ENCODE peak calls at places on chromosomes 2 and 18, in four cellular contexts. X is mesendoderm, Z is H9, S is H1. B is an unnamed sample.

GRCh38 chr2:150620860-150621259 is 133.4 kb upstream of the RND3 start:
- DNase-seq in Z (no peak), S (no peak), X (no peak), B (peak)

GRCh38 chr2:102839668-102840388 is 78.0 kb downstream of the TMEM182 start:
- DNase-seq in Z (peak), X (peak), S (peak), B (peak)

GRCh38 chr18:505483-506122 is 5.1 kb upstream of the COLEC12 start:
- DNase-seq in Z (no peak), X (peak), S (no peak), B (no peak)

GRCh38 chr2:11647834-11648600 is 22.0 kb downstream of the NTSR2 start:
- DNase-seq in Z (no peak), X (peak), S (no peak), B (no peak)

GRCh38 chr2:32464441-32464840 is 107.6 kb downstream of the BIRC6 start:
- DNase-seq in S (no peak), Z (no peak), X (no peak), B (peak)

GRCh38 chr2:15142069-15142689 is 419.0 kb downstream of the NBAS start:
- DNase-seq in Z (no peak), S (no peak), X (peak), B (peak)

GRCh38 chr2:179274749-179275148 is 10.1 kb upstream of the SESTD1 start:
- DNase-seq in S (no peak), X (no peak), Z (no peak), B (peak)

GRCh38 chr18:36127866-36128845 is 984 bp downstream of the SLC39A6 start:
- DNase-seq in Z (peak), X (peak), S (no peak), B (peak)

GRCh38 chr2:167599228-167599627 is 648.2 kb downstream of the STK39 start:
- DNase-seq in Z (no peak), S (no peak), X (no peak), B (no peak)

GRCh38 chr2:2573205-2573604 is 242.1 kb upstream of the MYT1L start:
- DNase-seq in X (no peak), S (peak), Z (no peak), B (no peak)

GRCh38 chr2:177983183-177983788 is 89.3 kb downstream of the PDE11A start:
- DNase-seq in X (peak), Z (peak), S (no peak), B (peak)

GRCh38 chr2:74441690-74442482 is at the start of gene RTKN:
- DNase-seq in X (peak), Z (peak), S (peak), B (no peak)

GRCh38 chr2:127614246-127614645 is 31.7 kb upstream of the GPR17 start:
- DNase-seq in S (no peak), Z (no peak), X (no peak), B (no peak)

GRCh38 chr2:219542931-219543595 is 546 bp downstream of the CHPF start:
- DNase-seq in S (peak), Z (no peak), X (peak), B (peak)
- H2BK15ac ChIP-seq in S (no peak), Z (no peak), X (no peak), B (no peak)

DNA sequence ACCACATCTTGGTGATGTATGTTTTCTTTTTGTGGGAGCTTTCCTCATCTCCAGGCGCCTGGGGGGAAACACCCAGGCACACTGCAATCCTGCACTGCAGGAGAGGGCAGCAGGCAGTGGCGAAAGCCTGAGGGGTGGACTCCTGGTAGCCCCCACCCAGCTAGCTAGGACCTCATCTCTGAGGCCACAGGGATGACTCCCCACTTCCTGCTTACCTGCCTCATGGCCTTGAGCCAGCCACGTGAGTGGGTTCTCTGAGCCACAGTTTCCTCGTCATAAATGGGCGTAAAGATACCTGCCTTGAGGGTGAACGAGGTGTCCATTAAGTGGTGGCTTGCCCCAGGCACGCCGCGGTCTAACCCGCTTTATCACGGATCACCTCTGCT is 19.1 kb downstream of the TRAF3IP1 start:
- DNase-seq in S (no peak), X (no peak), Z (no peak), B (no peak)
- H3K56ac ChIP-seq in S (no peak), X (no peak), Z (no peak), B (no peak)

GRCh38 chr2:96530474-96531357 is 5.8 kb upstream of the ARID5A start:
- DNase-seq in X (no peak), S (no peak), Z (no peak), B (no peak)
- H2BK15ac ChIP-seq in X (no peak), S (no peak), Z (no peak), B (peak)

GRCh38 chr2:238595750-238596570 is 169.2 kb downstream of the ASB1 start:
- DNase-seq in Z (no peak), S (no peak), X (no peak), B (no peak)

GRCh38 chr2:238594796-238595749 is 168.3 kb downstream of the ASB1 start:
- DNase-seq in S (no peak), Z (no peak), X (no peak), B (no peak)

GRCh38 chr2:238591732-238592131 is 165.0 kb downstream of the ASB1 start:
- DNase-seq in Z (no peak), S (no peak), X (no peak), B (no peak)

GRCh38 chr2:238593236-238593635 is 166.5 kb downstream of the ASB1 start:
- DNase-seq in X (no peak), Z (no peak), S (no peak), B (no peak)

DNA sequence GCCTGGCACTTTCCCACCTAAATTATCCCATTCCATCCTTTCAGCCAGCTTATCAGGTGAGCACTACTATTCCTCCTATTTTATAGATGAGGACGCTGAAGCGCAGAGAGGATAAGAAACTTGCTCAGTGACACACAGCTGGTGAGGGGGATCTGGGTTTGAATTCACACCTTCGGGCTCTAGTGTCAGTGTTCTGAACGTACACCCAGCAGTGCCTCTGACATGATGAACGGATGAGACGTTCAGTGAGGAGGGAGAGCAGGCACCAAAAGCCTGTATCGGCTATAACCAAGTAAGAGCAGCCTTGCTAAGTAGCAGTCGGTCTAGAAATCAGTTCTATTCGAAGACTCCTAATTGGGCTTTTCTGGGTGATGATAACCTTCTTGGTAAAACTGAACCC is 167.0 kb downstream of the ASB1 start:
- DNase-seq in Z (no peak), S (no peak), X (no peak), B (no peak)
- H3K56ac ChIP-seq in Z (no peak), S (no peak), X (no peak), B (no peak)

GRCh38 chr2:206920936-206921335 is 18.4 kb upstream of the CPO start:
- DNase-seq in X (no peak), S (no peak), Z (no peak), B (no peak)

GRCh38 chr2:206918258-206918657 is 21.1 kb upstream of the CPO start:
- DNase-seq in S (no peak), X (peak), Z (no peak), B (no peak)

GRCh38 chr2:206920310-206920709 is 19.0 kb upstream of the CPO start:
- DNase-seq in X (peak), S (no peak), Z (peak), B (no peak)

DNA sequence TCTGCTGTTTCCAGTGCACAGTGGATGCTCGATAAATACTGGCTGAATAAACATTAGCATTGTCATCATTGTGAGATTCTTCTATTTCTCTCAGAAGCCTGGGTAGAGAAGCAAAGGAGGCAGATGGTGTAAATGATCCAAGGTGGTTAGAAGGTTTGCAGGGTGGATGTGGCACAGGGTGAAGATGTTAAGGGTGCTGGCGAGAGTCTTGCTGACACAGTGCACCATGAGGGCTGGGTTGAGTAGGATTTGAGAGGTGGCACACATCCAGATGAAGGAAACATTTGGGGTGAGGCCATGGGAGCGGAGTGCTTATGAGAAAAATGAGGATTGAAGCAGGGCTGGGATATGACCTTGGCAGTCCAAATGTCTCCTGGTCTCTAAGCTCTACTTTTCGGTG is 17.8 kb upstream of the CPO start:
- DNase-seq in Z (no peak), S (no peak), X (no peak), B (no peak)
- H2BK15ac ChIP-seq in Z (no peak), S (no peak), X (no peak), B (no peak)

DNA sequence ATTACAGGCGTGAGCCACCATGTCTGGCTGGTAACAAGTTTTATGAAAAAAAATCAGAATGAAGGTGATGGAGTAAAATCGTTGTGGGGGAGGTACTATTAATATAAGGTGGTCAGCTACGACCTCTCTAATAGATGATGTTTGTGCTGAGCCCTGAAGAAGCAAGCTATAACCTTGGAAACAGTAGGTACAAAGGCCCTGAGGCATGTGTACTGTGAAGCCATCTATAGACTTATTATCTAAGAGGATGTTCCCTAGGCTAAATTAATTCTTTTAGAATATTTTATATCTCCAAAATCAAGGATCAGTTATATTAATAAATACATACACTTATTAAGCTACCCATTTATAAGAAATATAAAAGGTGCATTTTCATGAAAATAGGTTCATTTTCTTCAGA is 23.3 kb upstream of the SSB start:
- DNase-seq in X (no peak), Z (no peak), S (no peak), B (no peak)
- H3K56ac ChIP-seq in X (no peak), Z (no peak), S (no peak), B (peak)

GRCh38 chr2:215489288-215489848 is 53.5 kb upstream of the FN1 start:
- DNase-seq in S (no peak), Z (no peak), X (peak), B (no peak)
- H2BK15ac ChIP-seq in S (no peak), Z (no peak), X (no peak), B (no peak)

GRCh38 chr2:134845028-134845427 is 6.6 kb downstream of the ACMSD start:
- DNase-seq in X (no peak), S (no peak), Z (no peak), B (no peak)

GRCh38 chr2:134845719-134846118 is 7.3 kb downstream of the ACMSD start:
- DNase-seq in S (no peak), Z (no peak), X (no peak), B (peak)

GRCh38 chr2:134843968-134844367 is 5.6 kb downstream of the ACMSD start:
- DNase-seq in S (no peak), X (no peak), Z (no peak), B (no peak)

GRCh38 chr2:134846213-134846612 is 7.8 kb downstream of the ACMSD start:
- DNase-seq in Z (no peak), X (no peak), S (no peak), B (no peak)

GRCh38 chr2:134842930-134843490 is 4.6 kb downstream of the ACMSD start:
- DNase-seq in X (no peak), Z (no peak), S (no peak), B (no peak)
- H3K56ac ChIP-seq in X (no peak), Z (no peak), S (no peak), B (no peak)